ENCODE peak calls at places on chromosomes 5 and 9, in six cellular contexts. One of them, this sample, is unnamed. For H3K9me3, the result is how much of the 10 kb centered on the place peaks cover.

GRCh38 chr5:68999181-68999580 is 94.6 kb upstream of the SLC30A5 start:
- DNase-seq in astrocyte: no peak
- DNase-seq in breast epithelium: no peak
- DNase-seq in Panc1: no peak
- DNase-seq in upper lobe of right lung: no peak
- DNase-seq in mammary epithelial cell: no peak
- DNase-seq in this sample: no peak

GRCh38 chr5:34563951-34564705 is 92.0 kb upstream of the RAI14 start:
- DNase-seq in breast epithelium: no peak
- DNase-seq in astrocyte: peak
- DNase-seq in upper lobe of right lung: no peak
- DNase-seq in mammary epithelial cell: no peak
- DNase-seq in Panc1: no peak
- DNase-seq in this sample: no peak

GRCh38 chr9:121326130-121326838 is 43.8 kb downstream of the STOM start:
- DNase-seq in upper lobe of right lung: no peak
- DNase-seq in Panc1: no peak
- DNase-seq in breast epithelium: peak
- DNase-seq in astrocyte: peak
- DNase-seq in mammary epithelial cell: peak
- DNase-seq in this sample: peak

GRCh38 chr5:107376546-107377276 is 294.0 kb downstream of the EFNA5 start:
- DNase-seq in upper lobe of right lung: no peak
- DNase-seq in astrocyte: peak
- DNase-seq in breast epithelium: no peak
- DNase-seq in mammary epithelial cell: peak
- DNase-seq in Panc1: no peak
- DNase-seq in this sample: no peak

GRCh38 chr9:109733690-109734089 is 46.3 kb upstream of the PALM2AKAP2 start:
- DNase-seq in Panc1: no peak
- DNase-seq in mammary epithelial cell: peak
- DNase-seq in astrocyte: peak
- DNase-seq in upper lobe of right lung: no peak
- DNase-seq in breast epithelium: no peak
- DNase-seq in this sample: no peak

GRCh38 chr9:14993891-14994554 is 83.8 kb upstream of the FREM1 start:
- DNase-seq in breast epithelium: no peak
- DNase-seq in upper lobe of right lung: no peak
- DNase-seq in astrocyte: no peak
- DNase-seq in mammary epithelial cell: no peak
- DNase-seq in Panc1: no peak
- DNase-seq in this sample: no peak

GRCh38 chr5:7779019-7779662 is 71.8 kb downstream of the CFAP90 start:
- DNase-seq in breast epithelium: no peak
- DNase-seq in upper lobe of right lung: no peak
- DNase-seq in mammary epithelial cell: no peak
- DNase-seq in astrocyte: peak
- DNase-seq in Panc1: no peak
- DNase-seq in this sample: no peak

GRCh38 chr5:39547548-39548154 is 122.9 kb upstream of the DAB2 start:
- DNase-seq in astrocyte: peak
- DNase-seq in Panc1: peak
- DNase-seq in breast epithelium: no peak
- DNase-seq in mammary epithelial cell: peak
- DNase-seq in upper lobe of right lung: no peak
- DNase-seq in this sample: peak

GRCh38 chr9:7172445-7173115 is 414.8 kb downstream of the KDM4C start:
- DNase-seq in breast epithelium: no peak
- DNase-seq in Panc1: no peak
- DNase-seq in astrocyte: peak
- DNase-seq in mammary epithelial cell: no peak
- DNase-seq in upper lobe of right lung: no peak
- DNase-seq in this sample: no peak

GRCh38 chr5:154179846-154180710 is 10.5 kb upstream of the GALNT10 start:
- DNase-seq in Panc1: no peak
- DNase-seq in mammary epithelial cell: peak
- DNase-seq in astrocyte: no peak
- DNase-seq in breast epithelium: no peak
- DNase-seq in upper lobe of right lung: no peak
- DNase-seq in this sample: no peak

GRCh38 chr5:79133121-79133656 is 21.6 kb downstream of the BHMT start:
- DNase-seq in astrocyte: peak
- DNase-seq in Panc1: peak
- DNase-seq in breast epithelium: no peak
- DNase-seq in mammary epithelial cell: peak
- DNase-seq in upper lobe of right lung: no peak
- DNase-seq in this sample: no peak

GRCh38 chr5:79136618-79137017 is 25.0 kb downstream of the BHMT start:
- DNase-seq in breast epithelium: no peak
- DNase-seq in astrocyte: no peak
- DNase-seq in mammary epithelial cell: no peak
- DNase-seq in Panc1: no peak
- DNase-seq in upper lobe of right lung: no peak
- DNase-seq in this sample: no peak

GRCh38 chr5:79135790-79136553 is 24.4 kb downstream of the BHMT start:
- DNase-seq in astrocyte: no peak
- DNase-seq in mammary epithelial cell: no peak
- DNase-seq in upper lobe of right lung: no peak
- DNase-seq in breast epithelium: no peak
- DNase-seq in Panc1: no peak
- DNase-seq in this sample: no peak

GRCh38 chr5:79130781-79131180 is 19.2 kb downstream of the BHMT start:
- DNase-seq in mammary epithelial cell: no peak
- DNase-seq in breast epithelium: no peak
- DNase-seq in Panc1: no peak
- DNase-seq in astrocyte: no peak
- DNase-seq in upper lobe of right lung: no peak
- DNase-seq in this sample: no peak

DNA sequence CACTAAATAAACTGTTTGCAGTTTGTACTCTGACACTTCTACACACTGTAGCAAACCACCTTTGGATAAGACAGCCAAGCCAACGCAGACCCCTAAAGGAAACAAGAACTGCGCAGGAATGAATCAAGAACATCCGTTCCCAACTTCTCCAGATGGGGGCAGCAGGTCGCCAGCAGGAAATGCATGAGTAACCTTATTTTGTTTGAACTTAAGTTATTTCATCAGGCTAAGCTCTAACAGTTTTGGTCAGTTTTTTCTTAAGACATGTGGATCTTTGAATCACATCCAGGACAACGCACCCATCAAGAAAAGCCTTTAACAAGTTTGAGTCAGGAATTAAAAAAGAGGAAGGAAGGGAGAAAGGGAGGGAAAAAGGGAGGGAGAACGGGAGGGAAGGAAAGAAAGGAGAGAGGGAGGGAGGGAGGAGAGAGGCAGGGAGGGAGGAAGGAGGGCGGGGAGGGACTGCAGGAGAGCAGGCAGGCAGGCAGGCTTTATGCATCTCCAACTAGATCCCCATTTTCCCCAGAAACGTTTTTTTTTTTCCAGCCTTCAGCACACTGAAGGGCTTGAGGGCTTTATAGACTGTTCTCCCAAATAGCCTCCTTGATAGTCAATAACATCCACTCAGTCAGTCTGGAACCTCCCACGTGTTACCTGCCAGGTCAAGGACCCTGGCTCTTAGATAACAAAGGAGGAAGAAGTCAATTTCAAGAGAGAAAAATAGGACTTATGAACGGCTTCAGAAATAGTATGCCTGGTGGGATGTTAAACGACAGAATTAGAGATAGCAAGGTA is 22.2 kb downstream of the BHMT start:
- DNase-seq in upper lobe of right lung: no peak
- DNase-seq in astrocyte: peak
- DNase-seq in Panc1: peak
- DNase-seq in breast epithelium: peak
- DNase-seq in mammary epithelial cell: peak
- DNase-seq in this sample: peak
- H3K4me3 ChIP-seq in upper lobe of right lung: peak
- H3K4me3 ChIP-seq in astrocyte: peak
- H3K4me3 ChIP-seq in Panc1: peak
- H3K4me3 ChIP-seq in breast epithelium: peak
- H3K4me3 ChIP-seq in mammary epithelial cell: peak
- H3K4me3 ChIP-seq in this sample: peak

GRCh38 chr5:9056046-9056445 is 489.8 kb downstream of the SEMA5A start:
- DNase-seq in breast epithelium: no peak
- DNase-seq in upper lobe of right lung: no peak
- DNase-seq in mammary epithelial cell: peak
- DNase-seq in Panc1: no peak
- DNase-seq in astrocyte: peak
- DNase-seq in this sample: no peak

GRCh38 chr5:9052421-9052820 is 493.5 kb downstream of the SEMA5A start:
- DNase-seq in Panc1: no peak
- DNase-seq in breast epithelium: no peak
- DNase-seq in astrocyte: no peak
- DNase-seq in upper lobe of right lung: no peak
- DNase-seq in mammary epithelial cell: no peak
- DNase-seq in this sample: no peak

GRCh38 chr5:9054821-9055589 is 490.9 kb downstream of the SEMA5A start:
- DNase-seq in upper lobe of right lung: no peak
- DNase-seq in astrocyte: peak
- DNase-seq in breast epithelium: no peak
- DNase-seq in mammary epithelial cell: peak
- DNase-seq in Panc1: no peak
- DNase-seq in this sample: no peak

GRCh38 chr5:9051779-9052178 is 494.1 kb downstream of the SEMA5A start:
- DNase-seq in mammary epithelial cell: no peak
- DNase-seq in Panc1: no peak
- DNase-seq in upper lobe of right lung: no peak
- DNase-seq in breast epithelium: no peak
- DNase-seq in astrocyte: no peak
- DNase-seq in this sample: no peak

GRCh38 chr5:9054322-9054721 is 491.6 kb downstream of the SEMA5A start:
- DNase-seq in upper lobe of right lung: no peak
- DNase-seq in breast epithelium: no peak
- DNase-seq in astrocyte: no peak
- DNase-seq in mammary epithelial cell: no peak
- DNase-seq in Panc1: no peak
- DNase-seq in this sample: no peak
- H3K9me3 ChIP-seq in upper lobe of right lung: under half
- H3K9me3 ChIP-seq in breast epithelium: under half
- H3K9me3 ChIP-seq in astrocyte: under half
- H3K9me3 ChIP-seq in mammary epithelial cell: under half
- H3K9me3 ChIP-seq in Panc1: under half
- H3K9me3 ChIP-seq in this sample: under half

GRCh38 chr5:151493599-151494136 is 46.3 kb downstream of the SLC36A1 start:
- DNase-seq in astrocyte: no peak
- DNase-seq in breast epithelium: no peak
- DNase-seq in Panc1: no peak
- DNase-seq in mammary epithelial cell: no peak
- DNase-seq in upper lobe of right lung: no peak
- DNase-seq in this sample: no peak

GRCh38 chr5:151495330-151495729 is 47.9 kb downstream of the SLC36A1 start:
- DNase-seq in astrocyte: no peak
- DNase-seq in upper lobe of right lung: no peak
- DNase-seq in Panc1: no peak
- DNase-seq in mammary epithelial cell: no peak
- DNase-seq in breast epithelium: no peak
- DNase-seq in this sample: no peak

GRCh38 chr5:151498395-151499155 is 51.2 kb downstream of the SLC36A1 start:
- DNase-seq in upper lobe of right lung: no peak
- DNase-seq in mammary epithelial cell: no peak
- DNase-seq in breast epithelium: no peak
- DNase-seq in astrocyte: no peak
- DNase-seq in Panc1: no peak
- DNase-seq in this sample: no peak

GRCh38 chr5:151497391-151498002 is 50.1 kb downstream of the SLC36A1 start:
- DNase-seq in Panc1: no peak
- DNase-seq in breast epithelium: no peak
- DNase-seq in mammary epithelial cell: no peak
- DNase-seq in astrocyte: no peak
- DNase-seq in upper lobe of right lung: no peak
- DNase-seq in this sample: no peak

GRCh38 chr5:151496041-151496484 is 48.7 kb downstream of the SLC36A1 start:
- DNase-seq in upper lobe of right lung: no peak
- DNase-seq in astrocyte: peak
- DNase-seq in breast epithelium: no peak
- DNase-seq in Panc1: no peak
- DNase-seq in mammary epithelial cell: no peak
- DNase-seq in this sample: no peak
- H3K4me3 ChIP-seq in upper lobe of right lung: no peak
- H3K4me3 ChIP-seq in astrocyte: no peak
- H3K4me3 ChIP-seq in breast epithelium: no peak
- H3K4me3 ChIP-seq in Panc1: no peak
- H3K4me3 ChIP-seq in mammary epithelial cell: no peak
- H3K4me3 ChIP-seq in this sample: no peak

GRCh38 chr9:2320632-2321031 is 301.0 kb upstream of the VLDLR start:
- DNase-seq in mammary epithelial cell: no peak
- DNase-seq in upper lobe of right lung: no peak
- DNase-seq in breast epithelium: no peak
- DNase-seq in astrocyte: no peak
- DNase-seq in Panc1: no peak
- DNase-seq in this sample: no peak
- H3K9me3 ChIP-seq in mammary epithelial cell: under half
- H3K9me3 ChIP-seq in upper lobe of right lung: under half
- H3K9me3 ChIP-seq in breast epithelium: under half
- H3K9me3 ChIP-seq in astrocyte: under half
- H3K9me3 ChIP-seq in Panc1: under half
- H3K9me3 ChIP-seq in this sample: under half

GRCh38 chr9:75150512-75150911 is 62.2 kb downstream of the OSTF1 start:
- DNase-seq in astrocyte: no peak
- DNase-seq in upper lobe of right lung: no peak
- DNase-seq in mammary epithelial cell: no peak
- DNase-seq in breast epithelium: no peak
- DNase-seq in Panc1: no peak
- DNase-seq in this sample: no peak

GRCh38 chr9:75148551-75148950 is 60.2 kb downstream of the OSTF1 start:
- DNase-seq in astrocyte: peak
- DNase-seq in upper lobe of right lung: no peak
- DNase-seq in breast epithelium: no peak
- DNase-seq in mammary epithelial cell: peak
- DNase-seq in Panc1: no peak
- DNase-seq in this sample: no peak

GRCh38 chr9:75146229-75146628 is 57.9 kb downstream of the OSTF1 start:
- DNase-seq in mammary epithelial cell: peak
- DNase-seq in Panc1: no peak
- DNase-seq in upper lobe of right lung: no peak
- DNase-seq in breast epithelium: no peak
- DNase-seq in astrocyte: peak
- DNase-seq in this sample: no peak

GRCh38 chr9:75149841-75150241 is 61.5 kb downstream of the OSTF1 start:
- DNase-seq in mammary epithelial cell: no peak
- DNase-seq in breast epithelium: no peak
- DNase-seq in astrocyte: no peak
- DNase-seq in Panc1: no peak
- DNase-seq in upper lobe of right lung: no peak
- DNase-seq in this sample: no peak

GRCh38 chr9:75147638-75148037 is 59.3 kb downstream of the OSTF1 start:
- DNase-seq in Panc1: no peak
- DNase-seq in mammary epithelial cell: no peak
- DNase-seq in upper lobe of right lung: no peak
- DNase-seq in astrocyte: peak
- DNase-seq in breast epithelium: no peak
- DNase-seq in this sample: no peak
- H3K4me3 ChIP-seq in Panc1: no peak
- H3K4me3 ChIP-seq in mammary epithelial cell: no peak
- H3K4me3 ChIP-seq in upper lobe of right lung: no peak
- H3K4me3 ChIP-seq in astrocyte: peak
- H3K4me3 ChIP-seq in breast epithelium: no peak
- H3K4me3 ChIP-seq in this sample: no peak